ENCODE peak calls at places on chromosomes 1 and 21, in four cellular contexts. Z, W, X and M are unnamed samples.
A peak's percentile ranks its signal among the peaks of the same experiment; 100 is the strongest.

GRCh38 chr1:67339623-67340343 is 32.1 kb downstream of the IL12RB2 start:
- DNase-seq in Z (peak; percentile 50), W (peak; percentile 88), X (no peak), M (no peak)

GRCh38 chr1:167477962-167478361 is 40.4 kb downstream of the CD247 start:
- DNase-seq in Z (peak; percentile 18), W (no peak), X (no peak), M (no peak)

GRCh38 chr1:97508653-97509218 is 412.1 kb downstream of the DPYD start:
- DNase-seq in Z (no peak), W (no peak), X (no peak), M (no peak)

GRCh38 chr1:32623775-32624174 is 26.6 kb downstream of the ZBTB8OS start:
- DNase-seq in Z (no peak), W (no peak), X (no peak), M (no peak)

GRCh38 chr1:40753142-40753882 is 30.3 kb upstream of the KCNQ4 start:
- DNase-seq in Z (no peak), W (no peak), X (no peak), M (no peak)

GRCh38 chr21:44540741-44541288 is 820 bp upstream of the KRTAP10-1 start:
- DNase-seq in Z (no peak), W (no peak), X (no peak), M (no peak)

GRCh38 chr1:101025283-101025679 is 303 bp downstream of the DPH5 start:
- DNase-seq in Z (no peak), W (peak; percentile 51), X (no peak), M (peak; percentile 29)

GRCh38 chr1:154405762-154406571 is 824 bp downstream of the IL6R start:
- DNase-seq in Z (peak; percentile 54), W (peak; percentile 96), X (peak; percentile 55), M (peak; percentile 11)

GRCh38 chr1:158999301-159000069 is 10.2 kb upstream of the IFI16 start:
- DNase-seq in Z (peak; percentile 98), W (peak; percentile 92), X (no peak), M (no peak)

GRCh38 chr1:43706598-43707190 is 642 bp upstream of the ST3GAL3 start:
- DNase-seq in Z (peak; percentile 22), W (peak; percentile 57), X (no peak), M (peak; percentile 44)

GRCh38 chr21:34852438-34852837 is 183.6 kb downstream of the CLIC6 start:
- DNase-seq in Z (no peak), W (peak; percentile 41), X (no peak), M (no peak)

GRCh38 chr1:17119076-17119743 is at the start of gene PADI2:
- DNase-seq in Z (peak; percentile 30), W (peak; percentile 75), X (peak; percentile 77), M (peak; percentile 65)

GRCh38 chr1:220798338-220798737 is 11.6 kb downstream of the MTARC1 start:
- DNase-seq in Z (no peak), W (no peak), X (no peak), M (no peak)

GRCh38 chr1:119744598-119744942 is 24.1 kb downstream of the HMGCS2 start:
- DNase-seq in Z (no peak), W (no peak), X (no peak), M (no peak)

GRCh38 chr1:226660410-226661182 is 78.5 kb downstream of the ITPKB start:
- DNase-seq in Z (no peak), W (no peak), X (no peak), M (peak; percentile 71)

GRCh38 chr1:151944110-151944858 is 35.0 kb upstream of the THEM4 start:
- DNase-seq in Z (peak; percentile 34), W (peak; percentile 55), X (no peak), M (no peak)

GRCh38 chr1:200906491-200906890 is 11.8 kb downstream of the INAVA start:
- DNase-seq in Z (no peak), W (no peak), X (no peak), M (no peak)

GRCh38 chr1:201675143-201675542 is 136.2 kb downstream of the NAV1 start:
- DNase-seq in Z (no peak), W (no peak), X (no peak), M (no peak)

GRCh38 chr1:145777357-145778145 is 46.3 kb downstream of the RNF115 start:
- DNase-seq in Z (no peak), W (peak; percentile 36), X (no peak), M (no peak)

GRCh38 chr21:24045775-24046215 is 1561.5 kb downstream of the MRPL39 start:
- DNase-seq in Z (peak; percentile 98), W (peak; percentile 0), X (no peak), M (no peak)

GRCh38 chr1:84758968-84759491 is 68.8 kb upstream of the SSX2IP start:
- DNase-seq in Z (peak; percentile 26), W (peak; percentile 53), X (no peak), M (no peak)

GRCh38 chr1:169527461-169528213 is 41.9 kb upstream of the SLC19A2 start:
- DNase-seq in Z (peak; percentile 57), W (peak; percentile 78), X (no peak), M (no peak)

GRCh38 chr1:61186753-61187152 is 104.4 kb downstream of the NFIA start:
- DNase-seq in Z (no peak), W (peak; percentile 47), X (no peak), M (no peak)
- H3K4me1 ChIP-seq in Z (peaks cover 9% of the 10 kb centered on the region), W (peaks cover 19% of the 10 kb centered on the region), X (peaks cover 52% of the 10 kb centered on the region), M (no peaks in the 10 kb centered on the region)

GRCh38 chr1:19618428-19618827 is 25.7 kb upstream of the NBL1 start:
- DNase-seq in Z (no peak), W (no peak), X (no peak), M (no peak)
- H3K4me2 ChIP-seq in Z (no peak overlapping the region), W (no peak overlapping the region), X (no peak overlapping the region), M (no peak overlapping the region)

GRCh38 chr1:179872558-179872957 is 5.0 kb downstream of the TOR1AIP2 start:
- DNase-seq in Z (no peak), W (no peak), X (no peak), M (peak; percentile 53)
- H3K4me1 ChIP-seq in Z (no peaks in the 10 kb centered on the region), W (peaks cover 29% of the 10 kb centered on the region), X (peaks cover 35% of the 10 kb centered on the region), M (peaks cover 50% of the 10 kb centered on the region)

GRCh38 chr1:34013958-34014737 is 150.3 kb downstream of the HMGB4 start:
- DNase-seq in Z (no peak), W (peak; percentile 61), X (no peak), M (no peak)

GRCh38 chr1:34019741-34020552 is 145.1 kb downstream of the CSMD2 start:
- DNase-seq in Z (no peak), W (no peak), X (no peak), M (no peak)
- H3K4me2 ChIP-seq in Z (no peak overlapping the region), W (no peak overlapping the region), X (no peak overlapping the region), M (no peak overlapping the region)

GRCh38 chr1:19646366-19646765 is 2.3 kb downstream of the NBL1 start:
- DNase-seq in Z (no peak), W (peak; percentile 56), X (no peak), M (no peak)
- H3K4me1 ChIP-seq in Z (peaks cover 27% of the 10 kb centered on the region), W (peaks cover 35% of the 10 kb centered on the region), X (peaks cover 36% of the 10 kb centered on the region), M (no peaks in the 10 kb centered on the region)